ENCODE peak calls at places on chromosome 1, in four cellular contexts. F, W, A and M are unnamed samples. For H3K9me3, the result is how much of the 10 kb centered on the place peaks cover.

GRCh38 chr1:115052454-115053083 is 22.9 kb downstream of the TSHB start:
- DNase-seq in F (peak), W (peak), A (no peak), M (peak)

GRCh38 chr1:15180945-15181523 is 27.5 kb downstream of the TMEM51 start:
- DNase-seq in F (no peak), W (no peak), A (no peak), M (no peak)

GRCh38 chr1:214637722-214638473 is 34.9 kb downstream of the CENPF start:
- DNase-seq in F (peak), W (peak), A (no peak), M (no peak)

GRCh38 chr1:115086176-115086830 is 3.0 kb downstream of the TSPAN2 start:
- DNase-seq in F (no peak), W (no peak), A (peak), M (no peak)

GRCh38 chr1:206699626-206700025 is 14.9 kb downstream of the MAPKAPK2 start:
- DNase-seq in F (no peak), W (no peak), A (no peak), M (no peak)

GRCh38 chr1:117284408-117285215 is 73.9 kb upstream of the VTCN1 start:
- DNase-seq in F (no peak), W (no peak), A (no peak), M (no peak)

GRCh38 chr1:176897350-176898236 is 266.9 kb downstream of the ASTN1 start:
- DNase-seq in F (no peak), W (no peak), A (peak), M (no peak)

GRCh38 chr1:63958556-63958955 is 184.7 kb downstream of the ROR1 start:
- DNase-seq in F (no peak), W (no peak), A (no peak), M (no peak)

GRCh38 chr1:53715478-53715877 is 23.5 kb downstream of the GLIS1 start:
- DNase-seq in F (no peak), W (no peak), A (peak), M (no peak)

GRCh38 chr1:241695454-241696171 is 43.5 kb downstream of the WDR64 start:
- DNase-seq in F (no peak), W (no peak), A (no peak), M (no peak)

GRCh38 chr1:30371179-30371788 is 352.1 kb downstream of the MATN1 start:
- DNase-seq in F (no peak), W (no peak), A (peak), M (no peak)

GRCh38 chr1:153542956-153543737 is 2.4 kb upstream of the S100A5 start:
- DNase-seq in F (no peak), W (no peak), A (peak), M (no peak)

GRCh38 chr1:22776051-22776611 is 65.5 kb downstream of the EPHB2 start:
- DNase-seq in F (no peak), W (no peak), A (peak), M (no peak)

GRCh38 chr1:2597441-2598328 is 11.1 kb downstream of the PRXL2B start:
- DNase-seq in F (no peak), W (no peak), A (peak), M (no peak)

GRCh38 chr1:110003747-110004428 is 19.3 kb downstream of the AHCYL1 start:
- DNase-seq in F (no peak), W (peak), A (peak), M (no peak)

GRCh38 chr1:177800386-177801058 is 169.3 kb downstream of the SEC16B start:
- DNase-seq in F (no peak), W (no peak), A (peak), M (no peak)

GRCh38 chr1:42312576-42313212 is 22.3 kb downstream of the FOXJ3 start:
- DNase-seq in F (no peak), W (no peak), A (no peak), M (no peak)

GRCh38 chr1:31706384-31707058 is 2.7 kb upstream of the COL16A1 start:
- DNase-seq in F (no peak), W (no peak), A (peak), M (no peak)

GRCh38 chr1:54861070-54861761 is 25.8 kb downstream of the DHCR24 start:
- DNase-seq in F (no peak), W (no peak), A (peak), M (no peak)

GRCh38 chr1:53375440-53375839 is 47.6 kb upstream of the LRP8 start:
- DNase-seq in F (no peak), W (no peak), A (no peak), M (no peak)

GRCh38 chr1:88608139-88608943 is 75.7 kb upstream of the PKN2 start:
- DNase-seq in F (no peak), W (peak), A (peak), M (no peak)

GRCh38 chr1:227897704-227898438 is 49.9 kb downstream of the WNT9A start:
- DNase-seq in F (no peak), W (no peak), A (no peak), M (no peak)

GRCh38 chr1:161220002-161220401 is 3.4 kb downstream of the APOA2 start:
- DNase-seq in F (no peak), W (no peak), A (no peak), M (no peak)

GRCh38 chr1:92791487-92792058 is 6.7 kb upstream of the EVI5 start:
- DNase-seq in F (no peak), W (no peak), A (no peak), M (no peak)

GRCh38 chr1:29521438-29521715 is 285.1 kb downstream of the PTPRU start:
- DNase-seq in F (no peak), W (no peak), A (no peak), M (no peak)

GRCh38 chr1:27122652-27123051 is 32.3 kb downstream of the SLC9A1 start:
- DNase-seq in F (no peak), W (no peak), A (peak), M (no peak)

GRCh38 chr1:162319510-162320160 is 57.0 kb downstream of the SPATA46 start:
- DNase-seq in F (no peak), W (no peak), A (peak), M (no peak)

GRCh38 chr1:38009088-38009840 is 3.3 kb upstream of the UTP11 start:
- DNase-seq in F (no peak), W (no peak), A (peak), M (no peak)

GRCh38 chr1:13733705-13734104 is 33.7 kb downstream of the PRDM2 start:
- DNase-seq in F (no peak), W (no peak), A (no peak), M (no peak)

GRCh38 chr1:169112241-169112640 is 5.8 kb downstream of the ATP1B1 start:
- DNase-seq in F (no peak), W (no peak), A (no peak), M (no peak)

GRCh38 chr1:156491151-156491949 is 9.2 kb downstream of the MEF2D start:
- DNase-seq in F (no peak), W (no peak), A (peak), M (no peak)

GRCh38 chr1:238345837-238346236 is 455.1 kb upstream of the ZP4 start:
- DNase-seq in F (no peak), W (no peak), A (no peak), M (no peak)
- H3K9me3 ChIP-seq in F (under half), W (under half), A (under half), M (under half)

DNA sequence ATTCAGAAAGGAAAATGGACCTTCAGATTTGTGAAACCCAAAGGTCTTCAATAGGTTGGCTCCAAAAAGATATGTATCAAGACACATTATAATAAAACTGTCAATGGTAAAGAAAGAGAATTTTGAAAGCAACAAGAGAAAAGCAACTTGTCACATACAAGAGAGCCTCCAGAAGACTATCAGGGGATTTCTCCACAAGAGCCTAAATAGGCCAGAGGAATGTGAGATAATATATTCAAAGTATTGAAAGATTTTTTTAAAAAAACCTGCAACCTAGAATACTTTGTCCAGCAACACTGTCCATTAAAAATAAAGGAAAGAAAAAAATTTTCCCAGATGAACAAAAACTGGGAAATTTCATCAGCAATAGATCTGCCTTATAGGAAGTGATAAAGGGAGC is 869.6 kb upstream of the ADGRL2 start:
- DNase-seq in F (no peak), W (no peak), A (no peak), M (no peak)
- H3K9me3 ChIP-seq in F (under half), W (under half), A (under half), M (under half)

GRCh38 chr1:3939242-3940080 is 39.4 kb upstream of the C1orf174 start:
- DNase-seq in F (no peak), W (no peak), A (peak), M (no peak)

GRCh38 chr1:3940911-3941310 is 40.8 kb upstream of the C1orf174 start:
- DNase-seq in F (no peak), W (no peak), A (no peak), M (no peak)

GRCh38 chr1:3942416-3943122 is 42.5 kb upstream of the C1orf174 start:
- DNase-seq in F (no peak), W (no peak), A (peak), M (no peak)

GRCh38 chr1:3943123-3943431 is 43.0 kb upstream of the C1orf174 start:
- DNase-seq in F (no peak), W (no peak), A (peak), M (no peak)

DNA sequence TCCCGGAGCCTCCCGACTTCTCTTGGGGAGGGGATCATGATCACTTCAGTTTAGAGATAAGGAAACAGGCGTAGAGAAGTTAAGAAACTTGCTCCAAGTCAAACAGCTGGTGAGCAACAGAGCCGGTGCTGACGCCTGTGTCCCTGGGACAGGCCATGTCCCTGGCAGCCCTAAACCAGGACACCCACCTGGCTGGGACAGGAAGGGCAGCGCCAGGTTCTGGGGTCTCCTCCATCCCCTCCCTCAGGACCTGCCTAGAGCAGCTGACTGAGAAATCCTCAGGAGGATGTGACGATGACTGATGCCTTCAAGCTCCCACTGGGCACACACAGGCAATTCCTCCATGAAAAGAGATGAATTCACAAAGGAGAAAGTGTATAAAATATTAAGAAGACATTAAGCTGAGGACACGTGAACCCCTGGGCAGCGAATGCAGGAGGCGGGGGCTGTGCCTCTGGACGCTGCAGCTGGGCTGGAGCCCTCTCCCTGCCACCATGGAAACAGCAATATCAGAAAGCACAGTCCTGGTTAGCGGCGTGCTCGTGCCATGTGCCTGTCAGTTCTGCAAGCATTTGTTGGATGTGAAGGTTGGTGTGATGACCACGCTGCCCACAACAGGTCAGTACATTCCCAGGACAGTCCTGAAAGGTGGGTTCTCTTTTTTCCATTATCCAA is 40.1 kb upstream of the C1orf174 start:
- DNase-seq in F (no peak), W (no peak), A (no peak), M (no peak)
- H3K9me3 ChIP-seq in F (under half), W (under half), A (under half), M (under half)

GRCh38 chr1:4144349-4144971 is 244.4 kb upstream of the C1orf174 start:
- DNase-seq in F (no peak), W (no peak), A (no peak), M (no peak)

GRCh38 chr1:4137621-4138390 is 237.7 kb upstream of the C1orf174 start:
- DNase-seq in F (no peak), W (no peak), A (peak), M (no peak)

GRCh38 chr1:4140241-4140640 is 240.2 kb upstream of the C1orf174 start:
- DNase-seq in F (no peak), W (no peak), A (peak), M (no peak)

GRCh38 chr1:4140821-4141220 is 240.7 kb upstream of the C1orf174 start:
- DNase-seq in F (no peak), W (no peak), A (peak), M (no peak)

DNA sequence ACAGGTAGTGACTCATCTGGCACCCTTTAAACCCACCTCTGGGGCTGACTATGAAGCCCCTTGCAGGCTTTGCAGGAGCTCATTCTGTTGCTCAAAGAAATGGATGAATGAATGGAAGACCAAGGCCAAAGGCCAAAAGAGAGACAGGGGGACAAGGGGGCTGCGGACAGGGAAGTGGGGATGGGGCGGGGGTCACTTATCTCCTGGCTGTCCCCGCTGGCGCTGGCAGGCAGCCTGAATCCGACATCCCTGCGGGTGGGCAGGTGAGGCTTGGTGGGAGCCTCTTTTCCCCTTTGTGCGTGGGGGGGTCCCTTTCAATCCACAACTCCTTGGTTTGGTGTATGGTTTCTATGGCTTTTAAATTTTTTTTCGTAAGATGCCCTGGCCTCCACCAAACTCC is 239.6 kb upstream of the C1orf174 start:
- DNase-seq in F (no peak), W (no peak), A (peak), M (no peak)
- H3K9me3 ChIP-seq in F (under half), W (under half), A (under half), M (under half)

GRCh38 chr1:107609808-107610207 is 355.2 kb downstream of the VAV3 start:
- DNase-seq in F (no peak), W (no peak), A (no peak), M (no peak)

GRCh38 chr1:107599220-107599619 is 365.8 kb downstream of the VAV3 start:
- DNase-seq in F (no peak), W (no peak), A (no peak), M (no peak)

DNA sequence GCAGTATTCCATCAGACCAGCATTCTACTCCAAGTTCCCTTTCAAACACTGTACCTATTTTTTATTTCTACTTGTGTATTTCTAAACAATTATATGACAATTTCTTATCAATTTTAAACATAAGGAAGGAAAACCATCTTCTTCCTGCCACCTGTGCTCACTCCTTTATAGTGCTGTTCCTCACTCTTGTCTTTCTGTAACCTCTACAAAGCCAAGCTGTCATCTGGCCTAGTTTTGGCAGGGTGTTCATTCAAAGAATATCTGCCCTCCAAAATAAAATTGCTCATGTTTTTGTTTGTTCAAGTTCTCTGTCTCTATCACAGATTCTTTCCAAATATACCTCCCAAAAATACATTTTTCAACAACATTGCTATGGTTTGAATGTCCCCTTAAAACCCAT is 360.2 kb downstream of the VAV3 start:
- DNase-seq in F (no peak), W (no peak), A (no peak), M (no peak)
- H3K9me3 ChIP-seq in F (under half), W (under half), A (under half), M (under half)

DNA sequence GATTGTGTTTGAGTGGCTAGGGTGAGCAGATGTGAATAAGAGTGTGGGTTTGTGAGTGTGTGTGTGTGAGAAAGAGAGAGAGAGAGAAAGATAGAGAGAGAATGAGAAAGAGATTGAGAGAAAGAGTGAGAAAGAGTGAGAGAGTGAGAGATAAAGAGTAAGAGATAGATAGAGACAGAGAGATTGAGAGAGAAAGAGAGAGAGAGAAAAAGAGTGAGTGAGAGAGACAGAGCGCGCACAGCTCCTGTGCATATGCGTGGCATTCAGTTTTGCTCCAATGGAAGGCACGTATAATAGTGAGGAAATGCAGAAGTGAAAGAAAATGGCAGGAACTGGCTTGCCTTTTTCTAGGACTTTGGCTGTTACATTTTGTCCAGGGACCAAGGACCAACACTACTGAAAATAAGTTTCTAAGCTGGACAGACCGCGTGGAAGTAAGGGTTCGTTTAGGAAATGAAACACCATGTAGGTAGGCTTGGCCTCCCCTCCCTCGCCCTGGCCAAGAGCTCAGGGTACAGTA is 94.0 kb downstream of the ABCA4 start:
- DNase-seq in F (no peak), W (no peak), A (no peak), M (no peak)
- H3K9me3 ChIP-seq in F (under half), W (under half), A (under half), M (under half)

DNA sequence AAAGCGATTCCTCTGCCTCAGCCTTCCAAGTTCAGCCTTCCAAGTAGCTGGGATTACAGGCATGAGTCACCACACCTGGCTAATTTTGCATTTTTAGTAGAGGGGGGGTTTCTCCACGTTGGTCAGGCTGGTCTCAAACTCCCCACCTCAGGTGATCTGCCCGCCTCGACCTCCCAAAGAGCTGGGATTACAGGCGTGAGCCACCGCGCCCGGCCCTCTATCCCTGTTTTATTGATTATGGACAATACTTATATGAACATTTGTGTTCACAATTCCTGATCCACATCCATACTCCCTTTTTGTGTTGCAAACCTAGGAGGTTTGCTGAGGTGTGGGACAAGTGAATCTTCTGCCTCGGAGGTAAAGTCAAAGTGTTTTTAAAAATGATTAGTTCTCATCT is 245.3 kb downstream of the GREM2 start:
- DNase-seq in F (no peak), W (no peak), A (no peak), M (no peak)
- H3K9me3 ChIP-seq in F (under half), W (under half), A (under half), M (under half)

GRCh38 chr1:203968728-203969127 is 104.2 kb upstream of the SOX13 start:
- DNase-seq in F (no peak), W (no peak), A (no peak), M (no peak)
- H3K9me3 ChIP-seq in F (under half), W (under half), A (under half), M (under half)